ENCODE peak calls at places on chromosomes 4 and X, in five cellular contexts. S is OCI-LY7, H is astrocyte of the spinal cord, O is upper lobe of right lung, B is right lobe of liver. W is an unnamed sample.

GRCh38 chrX:9656277-9656676 is 109.4 kb downstream of the GPR143 start:
- DNase-seq in S (no peak), H (peak), O (no peak), B (no peak), W (no peak)

GRCh38 chr4:171203425-171203824 is 609.8 kb upstream of the GALNTL6 start:
- DNase-seq in S (no peak), H (peak), O (no peak), B (no peak), W (no peak)

GRCh38 chr4:3318561-3319021 is 25.8 kb downstream of the RGS12 start:
- DNase-seq in S (no peak), H (no peak), O (peak), B (peak), W (no peak)

GRCh38 chrX:129655547-129656248 is 942 bp upstream of the APLN start:
- DNase-seq in S (peak), H (no peak), O (no peak), B (no peak), W (no peak)

GRCh38 chr4:137601924-137602323 is 69.6 kb upstream of the PCDH18 start:
- DNase-seq in S (no peak), H (no peak), O (no peak), B (no peak), W (no peak)

GRCh38 chrX:155035688-155036087 is 9.0 kb downstream of the FUNDC2 start:
- DNase-seq in S (no peak), H (no peak), O (no peak), B (no peak), W (no peak)

GRCh38 chr4:84681488-84682274 is 98.8 kb downstream of the CDS1 start:
- DNase-seq in S (no peak), H (peak), O (no peak), B (no peak), W (peak)

GRCh38 chr4:103012085-103012484 is 7.4 kb downstream of the SLC9B1 start:
- DNase-seq in S (no peak), H (peak), O (no peak), B (no peak), W (peak)

GRCh38 chrX:101617211-101618191 is at the start of gene ARMCX6:
- DNase-seq in S (peak), H (peak), O (peak), B (peak), W (peak)

GRCh38 chr4:71290074-71290473 is 48.7 kb upstream of the SLC4A4 start:
- DNase-seq in S (no peak), H (peak), O (no peak), B (no peak), W (peak)

GRCh38 chrX:30795981-30796958 is 92.8 kb downstream of the TAB3 start:
- DNase-seq in S (no peak), H (no peak), O (no peak), B (no peak), W (no peak)

GRCh38 chrX:18938710-18939109 is 45.2 kb downstream of the PHKA2 start:
- DNase-seq in S (no peak), H (peak), O (no peak), B (no peak), W (no peak)

GRCh38 chrX:68387786-68388185 is 45.5 kb downstream of the OPHN1 start:
- DNase-seq in S (no peak), H (no peak), O (no peak), B (no peak), W (no peak)

GRCh38 chr4:153488719-153489384 is 22.7 kb downstream of the TMEM131L start:
- DNase-seq in S (no peak), H (peak), O (peak), B (no peak), W (peak)

GRCh38 chr4:4856071-4857000 is 3.1 kb upstream of the MSX1 start:
- DNase-seq in S (no peak), H (peak), O (peak), B (no peak), W (no peak)

GRCh38 chrX:14448406-14448805 is 80.9 kb upstream of the GLRA2 start:
- DNase-seq in S (no peak), H (no peak), O (no peak), B (no peak), W (no peak)

GRCh38 chrX:45824471-45824870 is 623.8 kb upstream of the DIPK2B start:
- DNase-seq in S (no peak), H (peak), O (no peak), B (no peak), W (peak)

GRCh38 chrX:41734530-41734929 is 10.5 kb downstream of the GPR82 start:
- DNase-seq in S (peak), H (no peak), O (no peak), B (no peak), W (peak)

GRCh38 chr4:5338511-5338910 is 287.2 kb downstream of the STK32B start:
- DNase-seq in S (no peak), H (no peak), O (no peak), B (no peak), W (no peak)

GRCh38 chrX:139203681-139204575 is 326.6 kb upstream of the F9 start:
- DNase-seq in S (no peak), H (no peak), O (peak), B (peak), W (no peak)

GRCh38 chr4:47538516-47538915 is 53.4 kb downstream of the ATP10D start:
- DNase-seq in S (no peak), H (peak), O (no peak), B (no peak), W (no peak)

GRCh38 chrX:150649096-150649870 is 43.9 kb upstream of the MTMR1 start:
- DNase-seq in S (no peak), H (peak), O (no peak), B (no peak), W (peak)

GRCh38 chrX:850471-850916 is 219.9 kb downstream of the SHOX start:
- DNase-seq in S (no peak), H (no peak), O (no peak), B (no peak), W (no peak)

GRCh38 chr4:10106421-10107039 is 10.1 kb downstream of the WDR1 start:
- DNase-seq in S (no peak), H (peak), O (no peak), B (no peak), W (peak)

GRCh38 chr4:124708517-124709300 is 3.8 kb downstream of the ANKRD50 start:
- DNase-seq in S (no peak), H (peak), O (no peak), B (no peak), W (peak)

GRCh38 chrX:131728295-131729145 is 184.6 kb downstream of the OR13H1 start:
- DNase-seq in S (no peak), H (peak), O (no peak), B (peak), W (no peak)

GRCh38 chr4:128803783-128804182 is 5.7 kb upstream of the JADE1 start:
- DNase-seq in S (peak), H (no peak), O (no peak), B (no peak), W (no peak)

GRCh38 chr4:5371415-5372190 is 320.3 kb downstream of the STK32B start:
- DNase-seq in S (no peak), H (no peak), O (no peak), B (no peak), W (no peak)

GRCh38 chrX:103533428-103534216 is 14.3 kb upstream of the RAB40A start:
- DNase-seq in S (peak), H (peak), O (peak), B (peak), W (peak)

GRCh38 chr4:121096629-121097028 is 24.3 kb upstream of the NDNF start:
- DNase-seq in S (peak), H (peak), O (no peak), B (no peak), W (peak)

GRCh38 chr4:11074581-11075241 is 354.0 kb downstream of the HS3ST1 start:
- DNase-seq in S (no peak), H (no peak), O (no peak), B (no peak), W (no peak)

GRCh38 chr4:2843909-2844584 is 403 bp downstream of the ADD1 start:
- DNase-seq in S (peak), H (peak), O (peak), B (peak), W (peak)

GRCh38 chrX:31590581-31591113 is 518.8 kb upstream of the FTHL17 start:
- DNase-seq in S (no peak), H (peak), O (no peak), B (no peak), W (peak)

GRCh38 chr4:184450045-184450444 is 24.3 kb downstream of the IRF2 start:
- DNase-seq in S (no peak), H (peak), O (no peak), B (no peak), W (peak)

GRCh38 chr4:15870921-15871664 is 67.4 kb downstream of the FGFBP1 start:
- DNase-seq in S (no peak), H (no peak), O (no peak), B (no peak), W (no peak)

GRCh38 chr4:15864771-15865566 is 73.6 kb downstream of the FGFBP1 start:
- DNase-seq in S (no peak), H (no peak), O (no peak), B (no peak), W (peak)

GRCh38 chr4:15868816-15869413 is 69.6 kb downstream of the FGFBP1 start:
- DNase-seq in S (no peak), H (no peak), O (no peak), B (no peak), W (no peak)

GRCh38 chr4:15870079-15870478 is 68.5 kb downstream of the FGFBP1 start:
- DNase-seq in S (no peak), H (no peak), O (no peak), B (no peak), W (no peak)

DNA sequence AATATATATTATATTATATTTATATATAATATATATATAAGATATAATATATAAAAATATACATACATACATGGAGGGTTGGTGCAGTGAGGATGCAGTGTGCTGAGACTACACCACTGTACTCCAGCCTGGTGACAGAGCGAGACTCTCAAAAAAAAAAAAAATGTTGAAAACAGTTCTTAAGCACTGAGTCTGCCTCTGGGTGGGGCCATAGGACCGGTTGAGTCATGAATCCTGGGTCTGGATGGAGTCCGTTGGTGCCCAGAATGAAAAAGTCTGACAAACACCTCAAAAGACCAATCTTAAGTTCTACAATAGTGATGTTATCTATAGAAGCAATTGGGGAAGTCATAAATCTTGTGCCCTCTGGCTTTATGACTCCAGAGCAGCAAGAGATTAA is 70.5 kb downstream of the FGFBP1 start:
- DNase-seq in S (no peak), H (no peak), O (no peak), B (no peak), W (no peak)
- TF ChIP-seq CTCF in S (peak), H (no peak), O (no peak), B (no peak), W (no peak)

GRCh38 chrX:40202456-40202855 is 104.7 kb upstream of the BCOR start:
- DNase-seq in S (no peak), H (no peak), O (no peak), B (no peak), W (no peak)

GRCh38 chrX:40201486-40201885 is 103.7 kb upstream of the BCOR start:
- DNase-seq in S (peak), H (no peak), O (no peak), B (no peak), W (no peak)

GRCh38 chrX:40197071-40197470 is 99.3 kb upstream of the BCOR start:
- DNase-seq in S (no peak), H (no peak), O (no peak), B (no peak), W (no peak)

GRCh38 chrX:40195368-40195767 is 97.6 kb upstream of the BCOR start:
- DNase-seq in S (no peak), H (no peak), O (no peak), B (no peak), W (no peak)

DNA sequence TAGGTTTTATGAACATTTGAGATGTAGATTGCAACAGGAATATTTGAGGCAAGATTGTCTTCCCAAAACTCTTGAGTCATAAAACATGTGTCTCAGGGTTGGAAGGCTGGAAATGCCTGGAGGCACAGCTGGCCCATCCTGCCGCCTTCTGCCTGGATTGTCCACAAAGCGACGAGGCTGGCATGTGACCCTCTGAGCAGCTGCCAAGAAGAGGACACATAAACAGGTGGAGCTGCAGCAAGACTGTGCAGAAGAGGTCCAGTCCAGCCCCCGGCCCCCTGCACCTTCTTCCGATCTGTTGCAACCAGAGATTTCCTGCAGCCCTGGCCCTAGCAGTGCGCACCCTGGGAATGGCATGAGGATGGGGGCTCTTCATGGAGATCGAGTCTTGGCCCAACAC is 101.9 kb upstream of the BCOR start:
- DNase-seq in S (no peak), H (no peak), O (no peak), B (no peak), W (no peak)
- H3K4me3 ChIP-seq in S (no peak), H (no peak), O (no peak), B (no peak), W (no peak)

GRCh38 chrX:38462257-38462656 is 99.1 kb upstream of the TSPAN7 start:
- DNase-seq in S (no peak), H (no peak), O (no peak), B (no peak), W (no peak)

GRCh38 chrX:38452603-38453002 is 100.2 kb downstream of the OTC start:
- DNase-seq in S (no peak), H (no peak), O (no peak), B (no peak), W (no peak)

DNA sequence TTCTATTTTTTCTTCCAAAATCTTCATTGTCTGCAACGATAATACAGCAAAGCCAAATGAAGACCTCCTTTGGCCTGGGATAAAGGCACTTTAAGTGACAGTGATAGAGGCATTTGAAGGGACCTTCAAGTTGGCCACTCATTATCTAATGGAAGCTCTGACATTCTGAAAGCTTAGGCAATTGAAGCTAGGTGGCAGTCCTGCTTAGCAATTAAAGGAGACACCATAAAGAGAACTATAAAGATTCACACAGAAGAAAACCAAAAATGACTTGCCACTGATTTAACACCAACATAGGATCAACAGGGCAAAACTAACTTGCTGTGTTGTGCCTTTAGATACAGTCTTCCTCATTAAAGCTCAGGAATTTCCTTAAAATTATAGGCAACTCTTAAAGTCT is 103.3 kb upstream of the TSPAN7 start:
- DNase-seq in S (no peak), H (no peak), O (no peak), B (no peak), W (no peak)
- TF ChIP-seq CTCF in S (no peak), H (no peak), O (peak), B (peak), W (no peak)

GRCh38 chr4:113976937-113977855 is 2.3 kb downstream of the ARSJ start:
- DNase-seq in S (no peak), H (peak), O (no peak), B (no peak), W (peak)

GRCh38 chr4:113979157-113979972 is at the start of gene ARSJ:
- DNase-seq in S (no peak), H (peak), O (peak), B (peak), W (peak)

GRCh38 chr4:113979973-113980615 is 647 bp upstream of the ARSJ start:
- DNase-seq in S (no peak), H (peak), O (no peak), B (no peak), W (peak)

GRCh38 chr4:113978561-113979156 is 788 bp downstream of the ARSJ start:
- DNase-seq in S (no peak), H (peak), O (peak), B (peak), W (no peak)

DNA sequence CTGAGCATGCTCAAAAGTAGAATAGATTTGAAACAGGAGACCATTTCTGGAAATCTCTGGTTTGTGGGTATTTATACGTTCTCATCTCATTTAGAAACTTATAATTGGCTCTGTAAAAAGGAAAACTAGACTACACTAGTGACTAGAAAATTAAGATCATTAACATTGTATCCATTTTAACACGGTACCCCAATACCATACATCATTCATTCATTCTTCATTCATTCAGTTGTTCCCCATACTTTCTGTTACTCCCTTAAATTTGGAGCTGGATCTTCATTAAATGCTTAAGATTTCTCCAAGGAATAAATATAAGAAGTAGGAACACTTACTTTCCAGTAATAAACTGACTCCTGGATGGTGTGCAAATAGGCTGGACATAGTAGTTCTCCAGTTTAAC is 1.3 kb downstream of the ARSJ start:
- DNase-seq in S (no peak), H (peak), O (no peak), B (no peak), W (no peak)
- H3K4me3 ChIP-seq in S (no peak), H (peak), O (peak), B (peak), W (peak)

GRCh38 chr4:37132351-37132989 is 112.1 kb upstream of the NWD2 start:
- DNase-seq in S (no peak), H (no peak), O (no peak), B (no peak), W (no peak)
- TF ChIP-seq CTCF in S (peak), H (no peak), O (no peak), B (no peak), W (no peak)

GRCh38 chr4:105719214-105719613 is 10.6 kb downstream of the GSTCD start:
- DNase-seq in S (no peak), H (no peak), O (no peak), B (no peak), W (no peak)

GRCh38 chr4:105714071-105714521 is 5.5 kb downstream of the GSTCD start:
- DNase-seq in S (peak), H (no peak), O (no peak), B (no peak), W (no peak)

GRCh38 chr4:105712766-105713165 is 4.2 kb downstream of the GSTCD start:
- DNase-seq in S (no peak), H (no peak), O (no peak), B (no peak), W (no peak)

GRCh38 chr4:105714932-105715331 is 6.3 kb downstream of the GSTCD start:
- DNase-seq in S (no peak), H (no peak), O (no peak), B (no peak), W (no peak)

GRCh38 chr4:105715692-105716278 is 7.2 kb downstream of the GSTCD start:
- DNase-seq in S (peak), H (peak), O (no peak), B (no peak), W (peak)
- H3K4me3 ChIP-seq in S (no peak), H (no peak), O (no peak), B (no peak), W (no peak)

GRCh38 chr4:41646862-41647261 is 101.7 kb downstream of the PHOX2B start:
- DNase-seq in S (no peak), H (no peak), O (no peak), B (no peak), W (no peak)
- TF ChIP-seq CTCF in S (no peak), H (no peak), O (no peak), B (no peak), W (no peak)